ENCODE peak calls at places on chromosomes 3 and 15, in six cellular contexts. I, D, R, E, N and F are unnamed samples.

GRCh38 chr15:73882761-73883419 is 9.5 kb downstream of the TBC1D21 start:
- DNase-seq in I (peak), N (no peak), D (no peak), R (no peak), E (no peak), F (no peak)

GRCh38 chr3:193857996-193858395 is 265.0 kb downstream of the OPA1 start:
- DNase-seq in R (peak), D (peak), E (no peak), N (no peak), I (no peak), F (no peak)

GRCh38 chr15:75104804-75105557 is 81.6 kb downstream of the PPCDC start:
- DNase-seq in D (peak), N (peak), I (no peak), R (no peak), E (peak), F (peak)

GRCh38 chr3:16461463-16462245 is 51.8 kb downstream of the RFTN1 start:
- DNase-seq in R (no peak), E (no peak), I (no peak), N (no peak), D (no peak), F (no peak)

GRCh38 chr3:191363221-191363620 is 32.9 kb upstream of the UTS2B start:
- DNase-seq in N (no peak), R (no peak), E (no peak), D (no peak), I (no peak), F (no peak)

GRCh38 chr3:8490079-8490552 is 11.5 kb upstream of the LMCD1 start:
- DNase-seq in R (no peak), I (no peak), E (no peak), D (peak), N (no peak), F (no peak)

GRCh38 chr3:133535971-133536634 is 37.4 kb upstream of the CDV3 start:
- DNase-seq in D (peak), N (no peak), I (peak), R (no peak), E (no peak), F (peak)

GRCh38 chr15:86165263-86166204 is 85.9 kb downstream of the AGBL1 start:
- DNase-seq in R (no peak), N (no peak), E (no peak), I (no peak), D (no peak), F (no peak)

GRCh38 chr3:58018892-58019291 is 10.7 kb downstream of the FLNB start:
- DNase-seq in N (no peak), I (no peak), R (no peak), E (no peak), D (no peak), F (no peak)

GRCh38 chr3:29171583-29171990 is 109.3 kb upstream of the RBMS3 start:
- DNase-seq in N (no peak), R (no peak), D (no peak), I (no peak), E (no peak), F (peak)

GRCh38 chr3:132536442-132537153 is 60.5 kb upstream of the ACKR4 start:
- DNase-seq in D (no peak), I (no peak), N (no peak), R (peak), E (no peak), F (no peak)

GRCh38 chr3:46863261-46863782 is at the start of gene MYL3:
- DNase-seq in N (peak), I (no peak), D (no peak), R (no peak), E (no peak), F (no peak)

GRCh38 chr15:85642054-85642692 is 152.6 kb downstream of the KLHL25 start:
- DNase-seq in E (no peak), I (no peak), R (no peak), N (no peak), D (no peak), F (no peak)

GRCh38 chr3:4985330-4986174 is 6.3 kb downstream of the BHLHE40 start:
- DNase-seq in E (no peak), D (peak), R (peak), N (peak), I (no peak), F (peak)

GRCh38 chr15:62981071-62981470 is 61.5 kb upstream of the TPM1 start:
- DNase-seq in R (no peak), E (no peak), D (no peak), N (no peak), I (no peak), F (no peak)

GRCh38 chr3:194871864-194872668 is 186.4 kb downstream of the FAM43A start:
- DNase-seq in N (no peak), R (no peak), E (no peak), D (peak), I (no peak), F (peak)

GRCh38 chr3:63685340-63685739 is 32.9 kb downstream of the SNTN start:
- DNase-seq in N (no peak), R (no peak), I (no peak), E (no peak), D (no peak), F (no peak)

GRCh38 chr3:18847583-18848197 is 300.6 kb upstream of the KCNH8 start:
- DNase-seq in R (no peak), E (no peak), I (no peak), D (peak), N (no peak), F (no peak)

GRCh38 chr15:29685156-29686078 is 136.9 kb downstream of the TJP1 start:
- DNase-seq in E (no peak), I (no peak), D (no peak), N (no peak), R (no peak), F (no peak)

GRCh38 chr15:85047271-85047948 is 65.8 kb downstream of the PDE8A start:
- DNase-seq in I (no peak), D (peak), E (no peak), N (peak), R (peak), F (peak)

GRCh38 chr3:45896956-45897355 is 10.6 kb downstream of the CCR9 start:
- DNase-seq in E (no peak), I (no peak), D (no peak), N (no peak), R (no peak), F (no peak)

GRCh38 chr3:59128685-59129084 is 78.9 kb upstream of the CFAP20DC start:
- DNase-seq in N (no peak), R (no peak), I (no peak), D (no peak), E (no peak), F (no peak)

GRCh38 chr3:13491206-13491974 is 11.3 kb downstream of the HDAC11 start:
- DNase-seq in I (no peak), E (no peak), R (no peak), N (no peak), D (no peak), F (no peak)

GRCh38 chr3:151213881-151214280 is 10.9 kb upstream of the GPR171 start:
- DNase-seq in D (no peak), I (no peak), E (no peak), N (no peak), R (no peak), F (no peak)

GRCh38 chr3:98540346-98540745 is 8.6 kb downstream of the GPR15 start:
- DNase-seq in E (no peak), N (no peak), R (no peak), I (no peak), D (no peak), F (no peak)

GRCh38 chr15:63794271-63794670 is 39.5 kb downstream of the HERC1 start:
- DNase-seq in I (no peak), D (no peak), N (no peak), R (no peak), E (no peak), F (no peak)

GRCh38 chr3:38404286-38404685 is 49.4 kb upstream of the ACVR2B start:
- DNase-seq in R (no peak), I (no peak), E (no peak), N (no peak), D (no peak), F (peak)

GRCh38 chr3:58206406-58207011 is 4.3 kb downstream of the DNASE1L3 start:
- DNase-seq in N (no peak), D (no peak), R (peak), E (no peak), I (no peak), F (no peak)

GRCh38 chr3:126433496-126434263 is 39.0 kb downstream of the CFAP100 start:
- DNase-seq in E (no peak), N (peak), I (peak), R (no peak), D (no peak), F (peak)

GRCh38 chr15:92095691-92096090 is 242.2 kb downstream of the SLCO3A1 start:
- DNase-seq in R (no peak), D (no peak), E (no peak), I (no peak), N (no peak), F (no peak)

GRCh38 chr3:59131016-59131771 is 81.4 kb upstream of the CFAP20DC start:
- DNase-seq in D (no peak), R (no peak), N (no peak), E (no peak), I (no peak), F (no peak)

GRCh38 chr15:25810154-25810553 is 53.0 kb downstream of the ATP10A start:
- DNase-seq in I (no peak), E (no peak), N (no peak), R (no peak), D (no peak), F (no peak)

GRCh38 chr3:71264840-71265239 is 318.7 kb downstream of the FOXP1 start:
- DNase-seq in I (no peak), D (no peak), E (no peak), R (peak), N (no peak), F (no peak)

GRCh38 chr15:74569731-74570070 is 28.7 kb downstream of the ARID3B start:
- DNase-seq in D (no peak), N (no peak), E (no peak), R (no peak), I (no peak), F (no peak)

DNA sequence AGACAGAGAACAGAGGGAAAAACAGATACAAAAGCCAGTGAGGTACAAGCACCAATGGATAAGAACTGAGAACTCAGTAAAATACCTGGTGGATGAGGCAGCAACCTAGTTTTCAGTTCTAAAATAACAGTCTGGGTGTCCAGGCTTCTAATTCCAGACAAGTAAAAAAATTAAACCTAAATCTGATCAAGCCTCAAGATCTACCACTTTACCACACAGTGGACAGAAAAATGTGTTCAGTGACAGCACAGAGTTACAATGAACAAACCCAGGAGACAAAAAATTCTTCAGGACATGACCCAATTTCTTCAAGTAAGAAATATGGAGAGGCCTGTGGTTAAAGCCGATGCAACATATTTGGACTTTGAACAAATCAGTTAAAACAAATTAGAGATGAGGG is 14.4 kb downstream of the CCNL1 start:
- DNase-seq in N (no peak), E (no peak), R (no peak), I (no peak), D (no peak), F (no peak)
- TF ChIP-seq CTCF in N (no peak), E (no peak), R (no peak), I (no peak), D (no peak), F (no peak)

DNA sequence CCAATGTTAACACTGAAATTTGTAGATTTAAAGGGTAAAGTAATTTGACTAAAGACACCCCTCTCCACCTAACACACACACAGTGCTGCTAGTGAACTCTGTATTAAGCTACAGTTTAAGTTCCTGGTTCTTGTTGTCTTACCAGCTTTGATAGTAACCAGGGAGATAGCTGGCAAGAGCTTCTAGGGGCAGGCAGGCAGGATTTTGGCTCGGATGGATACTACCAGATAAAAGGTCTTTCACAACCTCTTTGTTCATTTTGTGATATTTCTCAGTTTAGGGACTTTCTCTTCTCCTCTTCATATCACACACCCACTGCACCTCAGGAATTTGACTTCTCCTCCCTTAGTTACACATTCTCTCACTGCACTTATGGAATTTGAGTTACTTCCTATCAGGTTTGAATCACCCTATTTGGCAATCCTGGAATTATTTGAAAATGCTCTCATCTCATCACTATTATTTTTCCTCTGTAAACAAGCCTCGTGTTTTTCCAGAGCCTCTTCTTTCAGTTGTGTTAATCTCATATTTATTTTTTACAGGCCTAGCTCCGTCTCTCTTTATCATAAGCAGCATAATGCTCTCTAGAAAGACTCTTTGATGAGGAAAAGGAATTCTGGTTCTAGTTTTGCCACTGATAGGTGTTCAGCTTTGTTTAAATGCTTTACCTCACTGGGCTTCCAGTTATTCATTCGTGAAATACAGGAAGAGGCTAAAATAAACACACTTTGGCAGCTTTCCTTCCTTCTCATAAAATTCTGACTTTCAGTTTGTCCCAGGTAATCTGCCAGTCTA is 23.0 kb upstream of the CLDN1 start:
- DNase-seq in I (no peak), R (no peak), D (peak), N (no peak), E (no peak), F (no peak)
- TF ChIP-seq POLR2A in I (no peak), R (no peak), D (no peak), N (no peak), E (no peak), F (no peak)

DNA sequence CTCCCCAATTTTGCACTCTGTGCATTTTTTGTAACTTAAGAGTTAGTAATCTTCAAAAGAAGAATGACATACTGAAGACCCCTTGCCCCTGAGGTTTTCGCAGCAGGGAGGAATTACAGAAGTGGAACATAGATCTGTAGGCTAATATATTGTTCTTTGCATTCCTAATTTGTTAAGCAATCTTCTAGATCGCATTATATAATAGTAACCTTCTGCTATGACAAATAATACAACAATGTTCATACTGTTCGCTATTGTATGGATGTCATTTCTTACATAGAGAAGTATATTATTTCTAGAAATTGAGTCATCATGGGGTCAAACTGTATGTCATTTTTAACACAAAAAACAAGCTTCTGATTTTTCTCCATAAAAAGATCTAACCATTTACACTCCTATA is 95.8 kb upstream of the TGFBR2 start:
- DNase-seq in N (no peak), I (no peak), R (no peak), D (no peak), E (no peak), F (no peak)
- H3K4me3 ChIP-seq in N (no peak), I (no peak), R (no peak), D (no peak), E (no peak), F (no peak)

DNA sequence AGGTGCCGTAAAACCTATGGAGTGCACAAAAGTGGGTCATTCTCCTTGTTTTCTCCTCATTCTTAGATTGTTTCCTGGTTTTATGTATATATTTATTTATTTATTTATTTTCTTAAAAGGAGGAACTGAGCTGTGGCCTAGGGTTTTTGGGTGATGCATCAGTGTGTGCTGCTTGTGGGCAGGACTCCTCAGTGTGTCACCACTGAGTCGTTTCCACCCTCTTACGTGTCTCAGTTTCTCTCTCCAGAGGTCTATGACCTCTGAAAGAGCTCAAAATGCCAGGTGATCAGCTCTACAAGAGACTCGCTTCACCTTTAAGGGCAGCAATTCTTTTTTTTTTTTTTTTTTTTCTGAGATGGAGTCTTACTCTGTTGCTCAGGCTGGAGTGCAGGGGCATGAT is 72.9 kb downstream of the CD200 start:
- DNase-seq in D (no peak), E (no peak), N (no peak), R (no peak), I (no peak), F (no peak)
- TF ChIP-seq CTCF in D (no peak), E (no peak), N (no peak), R (no peak), I (no peak), F (no peak)